ENCODE peak calls at places on chromosomes 12 and 14, in four cellular contexts. J, W, Y and K are unnamed samples.

GRCh38 chr12:53223391-53224267 is 8.4 kb downstream of the RARG start:
- DNase-seq in J (no peak), W (no peak), Y (no peak), K (no peak)

GRCh38 chr12:28781671-28782652 is 367.1 kb upstream of the FAR2 start:
- DNase-seq in J (no peak), W (peak; percentile 7), Y (no peak), K (no peak)

GRCh38 chr14:99554184-99554583 is 49.8 kb downstream of the CCDC85C start:
- DNase-seq in J (no peak), W (no peak), Y (no peak), K (no peak)

GRCh38 chr14:72433511-72433910 is 460.4 kb downstream of the DPF3 start:
- DNase-seq in J (no peak), W (no peak), Y (no peak), K (no peak)

GRCh38 chr14:39593339-39593738 is 161.1 kb upstream of the FBXO33 start:
- DNase-seq in J (no peak), W (no peak), Y (no peak), K (no peak)

GRCh38 chr14:104795468-104795780 is at the start of gene AKT1:
- DNase-seq in J (no peak), W (no peak), Y (no peak), K (no peak)

GRCh38 chr12:44876554-44877275 is 600 bp upstream of the NELL2 start:
- DNase-seq in J (no peak), W (peak; percentile 59), Y (peak; percentile 53), K (peak; percentile 44)

GRCh38 chr12:55736780-55737580 is 5.9 kb upstream of the GDF11 start:
- DNase-seq in J (no peak), W (peak; percentile 82), Y (peak; percentile 59), K (peak; percentile 59)

GRCh38 chr14:72525087-72525909 is 368.6 kb downstream of the DPF3 start:
- DNase-seq in J (no peak), W (no peak), Y (no peak), K (no peak)

GRCh38 chr12:102107970-102108369 is 11.9 kb downstream of the NUP37 start:
- DNase-seq in J (no peak), W (no peak), Y (no peak), K (no peak)

GRCh38 chr12:54401127-54401526 is 16.6 kb upstream of the ZNF385A start:
- DNase-seq in J (no peak), W (no peak), Y (no peak), K (no peak)

GRCh38 chr12:77225373-77225772 is 160.0 kb upstream of the E2F7 start:
- DNase-seq in J (no peak), W (no peak), Y (no peak), K (no peak)

GRCh38 chr12:131353826-131354225 is 357.1 kb upstream of the SFSWAP start:
- DNase-seq in J (no peak), W (no peak), Y (no peak), K (no peak)

GRCh38 chr12:132455565-132455964 is 34.4 kb upstream of the FBRSL1 start:
- DNase-seq in J (no peak), W (no peak), Y (no peak), K (no peak)

GRCh38 chr12:19978193-19978592 is 390.1 kb upstream of the PDE3A start:
- DNase-seq in J (peak; percentile 68), W (no peak), Y (no peak), K (no peak)

GRCh38 chr12:56020437-56021189 is at the start of gene IKZF4:
- DNase-seq in J (no peak), W (peak; percentile 36), Y (no peak), K (no peak)

GRCh38 chr12:8644345-8645248 is 18.0 kb downstream of the MFAP5 start:
- DNase-seq in J (no peak), W (no peak), Y (peak; percentile 56), K (peak; percentile 49)

GRCh38 chr14:76867536-76868452 is 41.6 kb downstream of the LRRC74A start:
- DNase-seq in J (no peak), W (no peak), Y (peak; percentile 59), K (peak; percentile 44)

GRCh38 chr12:15000575-15000974 is 27.7 kb downstream of the PDE6H start:
- DNase-seq in J (no peak), W (no peak), Y (no peak), K (no peak)

GRCh38 chr12:101459642-101460346 is 15.3 kb upstream of the SPIC start:
- DNase-seq in J (no peak), W (no peak), Y (no peak), K (no peak)

GRCh38 chr14:90677484-90678045 is 138.7 kb downstream of the TTC7B start:
- DNase-seq in J (no peak), W (no peak), Y (no peak), K (no peak)

GRCh38 chr14:73757381-73757780 is 43.2 kb upstream of the PNMA1 start:
- DNase-seq in J (no peak), W (no peak), Y (no peak), K (peak; percentile 54)

GRCh38 chr12:14910090-14910915 is 24.6 kb upstream of the MGP start:
- DNase-seq in J (no peak), W (no peak), Y (no peak), K (no peak)

GRCh38 chr12:57623811-57624390 is 9.1 kb downstream of the B4GALNT1 start:
- DNase-seq in J (no peak), W (no peak), Y (no peak), K (no peak)

GRCh38 chr12:9319044-9319841 is 111.0 kb upstream of the PZP start:
- DNase-seq in J (no peak), W (no peak), Y (peak; percentile 40), K (peak; percentile 37)

GRCh38 chr14:64720190-64720589 is 16.0 kb downstream of the PLEKHG3 start:
- DNase-seq in J (peak; percentile 95), W (no peak), Y (no peak), K (no peak)

GRCh38 chr12:57621497-57622292 is 10.5 kb downstream of the ARHGEF25 start:
- DNase-seq in J (no peak), W (peak; percentile 83), Y (peak; percentile 87), K (peak; percentile 88)

GRCh38 chr14:23076785-23077408 is 18.0 kb downstream of the ACIN1 start:
- DNase-seq in J (no peak), W (peak; percentile 43), Y (no peak), K (no peak)

GRCh38 chr14:23079716-23080115 is 15.2 kb downstream of the ACIN1 start:
- DNase-seq in J (no peak), W (no peak), Y (no peak), K (no peak)

GRCh38 chr14:23080474-23080873 is 14.5 kb downstream of the ACIN1 start:
- DNase-seq in J (no peak), W (no peak), Y (no peak), K (no peak)

GRCh38 chr14:23077962-23078361 is 17.0 kb downstream of the ACIN1 start:
- DNase-seq in J (no peak), W (no peak), Y (no peak), K (no peak)

GRCh38 chr14:23078692-23079116 is 16.2 kb downstream of the ACIN1 start:
- DNase-seq in J (peak; percentile 88), W (no peak), Y (no peak), K (no peak)
- TF ChIP-seq CTCF in J (no peak), W (no peak), Y (no peak), K (no peak)

DNA sequence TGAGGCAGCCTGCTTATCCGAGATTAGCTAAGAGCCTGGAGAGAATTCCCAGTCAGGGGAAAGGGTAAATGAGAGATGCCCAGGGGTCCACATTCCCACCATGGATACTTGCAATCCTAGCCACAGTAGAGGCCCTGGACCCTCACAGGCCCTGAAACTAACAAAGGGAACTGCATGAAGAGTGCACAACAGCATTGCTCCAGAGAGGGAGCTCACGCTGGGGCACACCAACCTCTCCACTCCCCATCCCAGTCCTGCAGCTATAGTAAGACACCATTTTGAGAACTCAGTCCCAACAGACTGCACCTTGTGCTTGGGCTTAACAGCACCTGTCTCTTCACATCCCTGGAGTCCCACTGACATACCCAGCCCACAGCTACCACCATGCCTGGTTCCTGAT is 30.5 kb downstream of the CEP83 start:
- DNase-seq in J (no peak), W (no peak), Y (no peak), K (no peak)
- TF ChIP-seq CTCF in J (no peak), W (no peak), Y (no peak), K (no peak)

GRCh38 chr12:84874125-84874824 is 38.3 kb downstream of the SLC6A15 start:
- DNase-seq in J (no peak), W (no peak), Y (peak; percentile 32), K (peak; percentile 19)
- TF ChIP-seq CTCF in J (peak; percentile 54), W (peak; percentile 85), Y (peak; percentile 57), K (peak; percentile 75)

DNA sequence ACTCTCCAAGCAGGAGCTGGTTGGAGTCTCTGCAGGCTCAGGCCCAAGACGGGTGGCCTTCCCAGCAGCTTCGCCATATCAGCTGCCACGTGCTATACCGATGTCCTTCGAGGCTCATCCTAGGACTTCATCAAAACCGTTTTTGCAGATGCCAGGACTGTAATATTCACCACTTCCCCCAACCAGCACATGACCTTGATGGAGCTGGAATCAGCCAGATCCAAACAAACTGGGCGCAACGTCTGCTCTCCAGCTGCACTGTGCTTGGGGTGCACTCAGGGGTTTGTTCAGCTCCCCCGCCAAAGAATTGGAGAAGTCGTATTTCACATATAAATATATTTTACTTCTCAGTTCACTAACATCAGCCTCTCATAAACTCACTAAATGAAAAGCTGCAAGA is 149.5 kb upstream of the DIO3 start:
- DNase-seq in J (no peak), W (no peak), Y (no peak), K (no peak)
- TF ChIP-seq CTCF in J (no peak), W (no peak), Y (no peak), K (no peak)

GRCh38 chr12:114368685-114369084 is 37.3 kb downstream of the TBX5 start:
- DNase-seq in J (no peak), W (no peak), Y (no peak), K (no peak)

GRCh38 chr12:114369088-114369487 is 36.9 kb downstream of the TBX5 start:
- DNase-seq in J (no peak), W (no peak), Y (no peak), K (no peak)

GRCh38 chr12:114371733-114372132 is 34.2 kb downstream of the TBX5 start:
- DNase-seq in J (no peak), W (no peak), Y (no peak), K (no peak)

GRCh38 chr12:114371250-114371649 is 34.7 kb downstream of the TBX5 start:
- DNase-seq in J (no peak), W (no peak), Y (no peak), K (no peak)
- TF ChIP-seq CTCF in J (no peak), W (no peak), Y (no peak), K (no peak)

GRCh38 chr12:16189849-16190248 is 87.6 kb downstream of the SLC15A5 start:
- DNase-seq in J (no peak), W (no peak), Y (no peak), K (no peak)
- TF ChIP-seq CTCF in J (peak; percentile 30), W (no peak), Y (no peak), K (peak; percentile 26)

GRCh38 chr12:112261559-112261958 is 120.7 kb downstream of the HECTD4 start:
- DNase-seq in J (no peak), W (peak; percentile 8), Y (no peak), K (no peak)
- TF ChIP-seq CTCF in J (peak; percentile 27), W (peak; percentile 21), Y (no peak), K (no peak)